ENCODE peak calls at places on chromosomes 6 and 20, in ten cellular contexts. J is pancreas, P is left lung, X is stomach, S is OCI-LY7, U is hepatocyte, Q is body of pancreas, W is AG04450, L is breast epithelium, F is heart left ventricle. O is an unnamed sample.

GRCh38 chr6:168217880-168218537 is 101.6 kb downstream of the DACT2 start:
- DNase-seq in J (no peak), P (peak), X (no peak), S (no peak), U (no peak), Q (no peak), W (no peak), L (no peak), F (no peak), O (peak)

GRCh38 chr20:19277381-19277780 is 64.9 kb downstream of the SLC24A3 start:
- DNase-seq in J (no peak), P (no peak), X (no peak), S (no peak), U (no peak), Q (no peak), W (no peak), L (no peak), F (no peak), O (no peak)

GRCh38 chr20:17646209-17646717 is 35.8 kb downstream of the RRBP1 start:
- DNase-seq in J (no peak), P (peak), X (no peak), S (no peak), U (no peak), Q (peak), W (no peak), L (no peak), F (no peak), O (no peak)

GRCh38 chr6:10248378-10248843 is 166.5 kb downstream of the TFAP2A start:
- DNase-seq in J (no peak), P (no peak), X (no peak), S (no peak), U (no peak), Q (no peak), W (no peak), L (no peak), F (no peak), O (no peak)

GRCh38 chr6:37492236-37493046 is 7.3 kb downstream of the CCDC167 start:
- DNase-seq in J (no peak), P (peak), X (no peak), S (no peak), U (no peak), Q (no peak), W (no peak), L (no peak), F (no peak), O (peak)

GRCh38 chr6:151763303-151763702 is 44.2 kb upstream of the ESR1 start:
- DNase-seq in J (no peak), P (no peak), X (no peak), S (no peak), U (no peak), Q (no peak), W (no peak), L (no peak), F (no peak), O (no peak)

GRCh38 chr20:31823360-31824124 is 4.4 kb downstream of the MYLK2 start:
- DNase-seq in J (no peak), P (no peak), X (no peak), S (no peak), U (no peak), Q (no peak), W (no peak), L (no peak), F (no peak), O (no peak)

GRCh38 chr6:152087096-152087495 is 279.6 kb downstream of the ESR1 start:
- DNase-seq in J (no peak), P (no peak), X (no peak), S (no peak), U (no peak), Q (no peak), W (no peak), L (no peak), F (no peak), O (no peak)

GRCh38 chr20:2221933-2222332 is 73.9 kb upstream of the TGM3 start:
- DNase-seq in J (no peak), P (no peak), X (no peak), S (no peak), U (no peak), Q (no peak), W (no peak), L (no peak), F (no peak), O (no peak)

GRCh38 chr6:65191412-65191811 is 515.6 kb downstream of the EYS start:
- DNase-seq in J (no peak), P (no peak), X (no peak), S (no peak), U (no peak), Q (no peak), W (no peak), L (no peak), F (no peak), O (no peak)

GRCh38 chr6:83921315-83921714 is 61.8 kb downstream of the CYB5R4 start:
- DNase-seq in J (no peak), P (no peak), X (no peak), S (no peak), U (no peak), Q (no peak), W (no peak), L (no peak), F (no peak), O (no peak)

GRCh38 chr6:111119550-111120329 is 32.4 kb downstream of the SLC16A10 start:
- DNase-seq in J (no peak), P (no peak), X (no peak), S (no peak), U (no peak), Q (peak), W (no peak), L (no peak), F (no peak), O (no peak)

GRCh38 chr20:18611492-18611891 is 23.6 kb downstream of the DTD1 start:
- DNase-seq in J (no peak), P (no peak), X (no peak), S (no peak), U (no peak), Q (no peak), W (no peak), L (no peak), F (no peak), O (no peak)

GRCh38 chr6:85594197-85594930 is 706 bp upstream of the SNX14 start:
- DNase-seq in J (no peak), P (no peak), X (no peak), S (peak), U (no peak), Q (no peak), W (no peak), L (no peak), F (peak), O (no peak)

GRCh38 chr6:45791600-45792168 is 224.0 kb downstream of the CLIC5 start:
- DNase-seq in J (no peak), P (no peak), X (no peak), S (no peak), U (no peak), Q (no peak), W (peak), L (no peak), F (peak), O (peak)

GRCh38 chr6:43509142-43509983 is 783 bp downstream of the LRRC73 start:
- DNase-seq in J (no peak), P (no peak), X (no peak), S (no peak), U (no peak), Q (no peak), W (no peak), L (no peak), F (no peak), O (no peak)

GRCh38 chr6:16044211-16044643 is 84.7 kb upstream of the MYLIP start:
- DNase-seq in J (no peak), P (no peak), X (no peak), S (no peak), U (no peak), Q (no peak), W (no peak), L (no peak), F (no peak), O (no peak)

GRCh38 chr20:11646359-11646758 is 271.3 kb upstream of the BTBD3 start:
- DNase-seq in J (no peak), P (no peak), X (no peak), S (no peak), U (no peak), Q (no peak), W (no peak), L (no peak), F (no peak), O (peak)

GRCh38 chr6:143015300-143015706 is 45.4 kb upstream of the AIG1 start:
- DNase-seq in J (no peak), P (no peak), X (no peak), S (peak), U (no peak), Q (no peak), W (no peak), L (no peak), F (no peak), O (no peak)
- H3K27ac ChIP-seq in J (no peak), P (no peak), X (no peak), S (no peak), U (no peak), Q (no peak), W (no peak), L (no peak), F (no peak), O (no peak)

DNA sequence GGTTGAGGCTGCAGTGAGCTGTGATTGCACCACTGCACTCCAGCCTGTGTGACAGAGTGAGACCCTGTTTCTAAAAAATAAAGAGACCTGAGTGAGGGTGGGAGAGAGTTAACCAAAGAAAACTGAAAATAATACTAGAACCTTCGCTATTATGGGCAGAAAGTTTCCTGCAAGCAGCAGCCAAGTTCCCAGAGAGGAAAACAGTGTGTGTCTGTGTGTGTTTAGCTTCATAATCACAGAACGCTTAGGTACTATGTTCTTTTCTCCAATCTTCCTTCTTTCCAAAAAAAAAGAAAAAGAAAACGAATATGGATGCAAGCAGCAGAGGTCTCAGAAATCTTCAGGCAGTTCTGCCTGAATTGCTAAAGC is 170.0 kb downstream of the LY86 start:
- DNase-seq in J (no peak), P (no peak), X (no peak), S (no peak), U (no peak), Q (no peak), W (no peak), L (no peak), F (no peak), O (no peak)
- H3K27ac ChIP-seq in J (peak), P (peak), X (peak), S (no peak), U (peak), Q (peak), W (no peak), L (no peak), F (peak), O (peak)

GRCh38 chr20:38044685-38045084 is 11.1 kb downstream of the RPRD1B start:
- DNase-seq in J (no peak), P (no peak), X (no peak), S (no peak), U (no peak), Q (no peak), W (no peak), L (no peak), F (no peak), O (no peak)

GRCh38 chr20:38040276-38040675 is 6.7 kb downstream of the RPRD1B start:
- DNase-seq in J (no peak), P (no peak), X (no peak), S (no peak), U (no peak), Q (no peak), W (no peak), L (no peak), F (no peak), O (no peak)

GRCh38 chr20:38046572-38046971 is 13.0 kb downstream of the RPRD1B start:
- DNase-seq in J (no peak), P (no peak), X (no peak), S (no peak), U (no peak), Q (no peak), W (no peak), L (no peak), F (no peak), O (no peak)

GRCh38 chr20:38043512-38044300 is 10.2 kb downstream of the RPRD1B start:
- DNase-seq in J (no peak), P (no peak), X (no peak), S (no peak), U (peak), Q (no peak), W (no peak), L (no peak), F (no peak), O (no peak)
- H3K27ac ChIP-seq in J (no peak), P (no peak), X (no peak), S (no peak), U (no peak), Q (no peak), W (no peak), L (no peak), F (no peak), O (no peak)

GRCh38 chr6:11702039-11702795 is 76.4 kb downstream of the ADTRP start:
- DNase-seq in J (no peak), P (no peak), X (no peak), S (no peak), U (peak), Q (peak), W (no peak), L (no peak), F (no peak), O (no peak)
- H3K27ac ChIP-seq in J (no peak), P (no peak), X (no peak), S (no peak), U (no peak), Q (no peak), W (no peak), L (no peak), F (no peak), O (no peak)

GRCh38 chr20:44862286-44862685 is 23.2 kb upstream of the YWHAB start:
- DNase-seq in J (no peak), P (no peak), X (no peak), S (no peak), U (no peak), Q (no peak), W (no peak), L (no peak), F (no peak), O (no peak)

GRCh38 chr20:44866703-44867335 is 18.7 kb upstream of the YWHAB start:
- DNase-seq in J (no peak), P (no peak), X (no peak), S (no peak), U (no peak), Q (no peak), W (no peak), L (no peak), F (no peak), O (no peak)

GRCh38 chr20:44861547-44862006 is 23.9 kb upstream of the YWHAB start:
- DNase-seq in J (peak), P (no peak), X (peak), S (no peak), U (no peak), Q (peak), W (no peak), L (no peak), F (peak), O (no peak)

GRCh38 chr20:44858959-44859358 is 26.5 kb upstream of the YWHAB start:
- DNase-seq in J (no peak), P (no peak), X (no peak), S (peak), U (no peak), Q (no peak), W (no peak), L (no peak), F (no peak), O (no peak)

GRCh38 chr20:44863661-44864060 is 21.8 kb upstream of the YWHAB start:
- DNase-seq in J (no peak), P (no peak), X (peak), S (no peak), U (peak), Q (peak), W (no peak), L (no peak), F (no peak), O (no peak)
- H3K27ac ChIP-seq in J (no peak), P (no peak), X (no peak), S (no peak), U (peak), Q (no peak), W (no peak), L (no peak), F (no peak), O (no peak)

GRCh38 chr20:35303735-35304431 is 11.7 kb upstream of the FAM83C start:
- DNase-seq in J (peak), P (peak), X (peak), S (peak), U (peak), Q (peak), W (no peak), L (peak), F (peak), O (no peak)
- H3K27ac ChIP-seq in J (no peak), P (no peak), X (no peak), S (no peak), U (peak), Q (no peak), W (peak), L (no peak), F (no peak), O (no peak)

DNA sequence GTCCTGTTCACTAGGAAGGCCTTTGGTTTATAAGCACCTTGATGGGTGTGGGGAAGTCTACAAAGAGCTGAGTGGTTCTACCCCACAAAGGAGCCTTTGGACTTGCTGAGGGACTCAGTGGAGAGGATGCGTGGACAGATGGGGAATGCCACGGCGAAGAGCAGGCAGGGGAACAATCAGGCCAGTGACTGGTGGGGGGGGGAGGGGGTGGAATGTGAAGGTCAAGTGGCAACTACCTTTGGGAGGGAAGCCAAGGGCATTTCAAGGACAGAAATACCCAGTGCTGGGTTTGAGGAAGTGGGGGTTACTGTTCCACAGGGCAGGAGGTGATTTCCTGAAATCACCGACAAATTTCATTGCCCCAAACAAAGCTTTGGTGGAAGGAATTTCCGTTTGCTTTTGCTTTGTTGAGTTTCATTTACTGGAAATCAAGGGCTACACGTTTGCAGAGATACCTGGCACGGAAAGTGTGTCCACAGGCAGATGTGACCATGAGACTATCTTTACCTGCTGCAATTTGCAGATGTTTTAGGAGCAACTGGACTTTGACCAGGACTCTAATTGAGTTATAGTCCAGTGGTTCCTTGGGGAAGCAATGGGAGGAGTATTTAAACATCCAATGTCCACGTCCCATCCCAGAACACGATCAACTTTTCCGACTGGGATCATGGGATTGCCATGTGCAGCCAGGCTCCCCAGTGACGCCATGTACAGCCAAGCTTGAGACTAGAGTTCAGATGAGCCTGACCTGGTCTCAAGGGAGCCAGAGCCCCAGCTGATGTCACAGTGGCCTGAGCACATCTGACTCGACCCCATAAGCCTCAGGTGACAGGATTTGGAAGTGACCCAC is 8.0 kb downstream of the CST3 start:
- DNase-seq in J (no peak), P (no peak), X (no peak), S (no peak), U (peak), Q (no peak), W (no peak), L (no peak), F (no peak), O (no peak)
- H3K27ac ChIP-seq in J (no peak), P (no peak), X (peak), S (no peak), U (peak), Q (no peak), W (no peak), L (peak), F (peak), O (no peak)